ENCODE peak calls at places on chromosomes 5 and 9, in ten cellular contexts. T is H9, I is spleen, H is thoracic aorta, J is esophagus squamous epithelium, E is stomach, K is HCT116, O is tibial nerve, L is cardiac muscle cell, C is HepG2. F is an unnamed sample. For H3K9me3, the result is how much of the 10 kb centered on the place peaks cover.

GRCh38 chr9:106954562-106954961 is 91.6 kb downstream of the ZNF462 start:
- DNase-seq in L (peak), I (no peak), C (no peak), O (no peak), T (no peak), E (no peak), H (no peak), J (no peak), K (no peak), F (no peak)

GRCh38 chr5:172302047-172302710 is 18.6 kb upstream of the UBTD2 start:
- DNase-seq in J (no peak), L (no peak), C (peak), O (no peak), T (no peak), K (no peak), I (no peak), H (no peak), E (no peak), F (no peak)

GRCh38 chr5:33650911-33651310 is 210.1 kb downstream of the TARS1 start:
- DNase-seq in I (no peak), E (no peak), K (no peak), T (no peak), O (no peak), J (no peak), C (no peak), L (no peak), H (no peak), F (no peak)

GRCh38 chr5:7320641-7321170 is 75.2 kb upstream of the ADCY2 start:
- DNase-seq in C (no peak), E (no peak), H (no peak), K (no peak), O (no peak), T (no peak), J (no peak), L (no peak), I (no peak), F (no peak)

GRCh38 chr9:137891588-137892423 is 14.2 kb downstream of the CACNA1B start:
- DNase-seq in J (no peak), T (no peak), C (no peak), E (no peak), I (no peak), K (no peak), H (no peak), L (no peak), O (no peak), F (no peak)

GRCh38 chr5:162593881-162594280 is 526.3 kb downstream of the GABRG2 start:
- DNase-seq in C (no peak), H (no peak), E (no peak), J (no peak), O (no peak), L (no peak), T (no peak), I (no peak), K (no peak), F (peak)

GRCh38 chr5:172403191-172403794 is 51.0 kb downstream of the SH3PXD2B start:
- DNase-seq in E (no peak), J (no peak), T (no peak), H (no peak), C (no peak), K (no peak), O (peak), L (peak), I (no peak), F (peak)

GRCh38 chr9:134624827-134625181 is 16.8 kb upstream of the COL5A1 start:
- DNase-seq in L (peak), H (no peak), C (no peak), J (no peak), O (no peak), T (peak), I (peak), E (no peak), K (peak), F (peak)

GRCh38 chr5:38274370-38274769 is 16.0 kb downstream of the EGFLAM start:
- DNase-seq in I (no peak), T (no peak), K (no peak), L (no peak), J (no peak), E (no peak), C (no peak), H (no peak), O (no peak), F (no peak)

GRCh38 chr5:52989025-52989780 is at the start of gene ITGA2:
- DNase-seq in H (no peak), E (peak), O (peak), I (peak), J (no peak), C (peak), K (peak), L (peak), T (peak), F (peak)

GRCh38 chr9:113803811-113804589 is 72.1 kb upstream of the ZNF618 start:
- DNase-seq in C (no peak), H (no peak), E (no peak), L (no peak), O (no peak), I (no peak), K (no peak), J (no peak), T (no peak), F (no peak)

GRCh38 chr9:13956107-13956506 is 357.8 kb downstream of the NFIB start:
- DNase-seq in J (no peak), T (no peak), K (no peak), O (no peak), L (no peak), E (no peak), H (no peak), C (no peak), I (no peak), F (no peak)

GRCh38 chr9:113511047-113511521 is 47.6 kb downstream of the RGS3 start:
- DNase-seq in K (no peak), O (no peak), T (no peak), L (no peak), H (no peak), J (no peak), I (peak), C (no peak), E (peak), F (no peak)

GRCh38 chr5:110594866-110595265 is 131.6 kb downstream of the TMEM232 start:
- DNase-seq in O (no peak), E (no peak), L (no peak), C (no peak), T (no peak), I (peak), K (no peak), J (no peak), H (no peak), F (no peak)

GRCh38 chr5:57805170-57805569 is 322.6 kb upstream of the ACTBL2 start:
- DNase-seq in C (no peak), T (no peak), H (no peak), K (no peak), E (no peak), O (no peak), J (no peak), L (no peak), I (no peak), F (no peak)

GRCh38 chr5:45288746-45289145 is 407.4 kb downstream of the HCN1 start:
- DNase-seq in I (no peak), J (no peak), C (no peak), O (no peak), T (peak), E (no peak), K (no peak), H (no peak), L (no peak), F (no peak)

GRCh38 chr9:84679571-84679970 is 10.0 kb downstream of the NTRK2 start:
- DNase-seq in I (no peak), O (no peak), L (no peak), T (no peak), H (no peak), K (no peak), E (no peak), J (no peak), C (no peak), F (no peak)

GRCh38 chr5:41263335-41263734 is 50.0 kb upstream of the C6 start:
- DNase-seq in K (no peak), T (no peak), H (no peak), E (no peak), J (no peak), O (no peak), I (no peak), L (no peak), C (no peak), F (no peak)

GRCh38 chr9:3200331-3200774 is 325.4 kb downstream of the RFX3 start:
- DNase-seq in C (no peak), T (no peak), I (no peak), E (no peak), H (no peak), L (no peak), K (no peak), J (no peak), O (no peak), F (no peak)

GRCh38 chr5:29016067-29016466 is 1977.7 kb upstream of the CDH9 start:
- DNase-seq in H (no peak), C (no peak), O (no peak), L (no peak), I (no peak), K (no peak), E (no peak), T (no peak), J (no peak), F (no peak)

GRCh38 chr5:174056064-174056842 is 10.7 kb downstream of the NSG2 start:
- DNase-seq in L (no peak), T (no peak), I (no peak), H (no peak), O (no peak), C (no peak), K (no peak), J (no peak), E (no peak), F (no peak)

GRCh38 chr5:112546946-112547647 is 128.0 kb upstream of the EPB41L4A start:
- DNase-seq in H (no peak), K (no peak), T (no peak), E (no peak), L (no peak), I (no peak), O (no peak), J (no peak), C (no peak), F (no peak)

GRCh38 chr5:13613621-13614020 is 330.9 kb downstream of the DNAH5 start:
- DNase-seq in E (no peak), H (no peak), I (no peak), K (no peak), L (no peak), C (no peak), J (no peak), O (no peak), T (no peak), F (no peak)

GRCh38 chr5:157571357-157571827 is 4.2 kb downstream of the ADAM19 start:
- DNase-seq in E (no peak), I (peak), C (no peak), K (no peak), L (peak), T (no peak), O (no peak), H (no peak), J (no peak), F (no peak)

GRCh38 chr5:2740051-2740848 is 11.2 kb downstream of the IRX2 start:
- DNase-seq in K (no peak), E (no peak), C (no peak), T (peak), J (no peak), O (no peak), L (no peak), H (no peak), I (peak), F (no peak)

GRCh38 chr5:83026930-83027687 is 50.1 kb downstream of the TMEM167A start:
- DNase-seq in I (no peak), J (no peak), L (no peak), C (no peak), T (peak), E (no peak), H (no peak), K (no peak), O (no peak), F (no peak)

GRCh38 chr5:138068742-138069375 is 15.0 kb upstream of the WNT8A start:
- DNase-seq in H (peak), I (peak), L (peak), O (peak), T (peak), E (peak), K (peak), C (peak), J (no peak), F (peak)

GRCh38 chr5:1809416-1810035 is 8.3 kb downstream of the NDUFS6 start:
- DNase-seq in E (no peak), T (no peak), O (no peak), H (no peak), L (no peak), I (peak), J (no peak), K (no peak), C (no peak), F (no peak)

GRCh38 chr5:131393498-131393968 is 129.7 kb downstream of the CDC42SE2 start:
- DNase-seq in E (no peak), T (no peak), K (no peak), H (no peak), J (no peak), L (peak), C (no peak), I (no peak), O (no peak), F (no peak)

GRCh38 chr9:129267141-129267540 is 89.1 kb upstream of the IER5L start:
- DNase-seq in K (no peak), I (peak), H (no peak), L (no peak), J (no peak), O (no peak), C (no peak), T (no peak), E (no peak), F (no peak)

GRCh38 chr9:130962418-130963316 is 23.6 kb upstream of the FIBCD1 start:
- DNase-seq in K (peak), E (peak), T (no peak), O (no peak), I (no peak), J (peak), H (peak), L (peak), C (no peak), F (no peak)

GRCh38 chr5:6825678-6826244 is 112.5 kb downstream of the TENT4A start:
- DNase-seq in J (no peak), L (no peak), E (no peak), H (no peak), T (no peak), O (no peak), I (no peak), C (no peak), K (no peak), F (no peak)

GRCh38 chr5:1729641-1730486 is 69.8 kb downstream of the MRPL36 start:
- DNase-seq in K (no peak), O (no peak), J (no peak), E (peak), C (no peak), H (no peak), T (peak), L (no peak), I (peak), F (no peak)

GRCh38 chr5:159208508-159209437 is 580 bp downstream of the RNF145 start:
- DNase-seq in J (no peak), O (peak), L (peak), I (no peak), H (no peak), K (no peak), T (peak), C (peak), E (peak), F (peak)

GRCh38 chr9:126228779-126229444 is 97.7 kb upstream of the MVB12B start:
- DNase-seq in C (peak), H (no peak), L (peak), O (peak), J (no peak), E (peak), I (peak), T (peak), K (peak), F (peak)

GRCh38 chr9:113274474-113275146 is 762 bp downstream of the CDC26 start:
- DNase-seq in C (peak), O (peak), T (no peak), L (peak), E (no peak), J (no peak), K (peak), H (no peak), I (no peak), F (peak)

DNA sequence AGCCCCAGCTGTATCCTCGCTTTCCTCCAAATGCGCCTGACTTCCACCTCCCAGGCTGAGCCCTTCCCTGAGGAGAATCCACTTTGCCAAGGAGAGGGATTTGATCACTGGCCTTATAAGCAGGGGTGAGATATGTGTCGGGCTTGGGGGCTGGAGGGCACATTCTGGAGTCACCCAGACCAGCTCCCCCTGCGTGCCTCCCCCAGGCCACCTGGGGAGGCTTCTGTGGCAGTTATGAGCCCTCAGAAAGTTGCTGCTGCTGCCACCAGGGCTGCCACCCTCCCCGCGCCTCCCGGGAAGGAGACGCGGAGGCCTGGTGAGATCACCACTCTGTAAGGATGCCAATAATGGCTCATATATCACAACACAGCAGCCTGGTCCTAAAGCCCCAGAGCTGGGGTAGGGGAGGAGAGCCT is 211.5 kb downstream of the PAPPA start:
- DNase-seq in C (no peak), K (no peak), L (peak), H (no peak), T (no peak), J (no peak), E (peak), I (no peak), O (no peak), F (peak)
- TF ChIP-seq CTCF in C (no peak), K (no peak), L (peak), H (no peak), T (no peak), J (no peak), E (no peak), I (no peak), O (no peak), F (no peak)

GRCh38 chr9:6783753-6784152 is 26.0 kb downstream of the KDM4C start:
- DNase-seq in K (no peak), H (no peak), I (no peak), J (no peak), C (no peak), L (no peak), E (no peak), T (no peak), O (no peak), F (no peak)

GRCh38 chr9:6787793-6788174 is 30.0 kb downstream of the KDM4C start:
- DNase-seq in O (no peak), J (no peak), H (no peak), L (no peak), T (no peak), K (no peak), C (no peak), I (no peak), E (no peak), F (no peak)

GRCh38 chr9:6788175-6789016 is 30.6 kb downstream of the KDM4C start:
- DNase-seq in O (no peak), T (peak), J (no peak), L (peak), I (no peak), K (peak), E (peak), H (no peak), C (peak), F (no peak)

GRCh38 chr9:6782981-6783380 is 25.2 kb downstream of the KDM4C start:
- DNase-seq in I (no peak), C (no peak), O (no peak), E (no peak), T (no peak), K (no peak), H (no peak), L (no peak), J (no peak), F (no peak)

DNA sequence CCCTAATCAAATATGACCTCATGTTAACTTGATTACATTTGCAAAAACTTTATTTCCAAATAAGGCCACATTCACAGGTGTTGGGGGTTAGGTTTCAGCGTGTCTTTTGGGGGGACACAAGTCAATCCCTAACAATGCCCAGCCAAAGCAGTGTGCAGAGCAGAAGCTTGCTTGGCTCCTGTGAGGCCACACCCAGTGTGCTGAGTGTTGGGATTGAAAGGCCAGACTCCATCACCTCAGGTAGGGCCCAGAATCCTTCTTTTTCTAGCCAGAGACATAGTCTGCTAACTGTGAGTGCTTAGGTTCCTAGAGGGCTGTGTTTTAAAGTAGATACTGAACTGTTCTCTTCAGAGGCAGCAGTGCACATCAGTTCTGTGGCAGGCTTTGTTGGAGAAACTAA is 27.9 kb downstream of the KDM4C start:
- DNase-seq in E (no peak), L (no peak), J (no peak), T (no peak), O (no peak), H (no peak), K (no peak), C (no peak), I (no peak), F (no peak)
- H3K9me3 ChIP-seq in E (under half), L (under half), J (under half), T (under half), O (under half), H (under half), K (under half), C (under half), I (under half), F (under half)

GRCh38 chr5:140791111-140791510 is 3.5 kb upstream of the PCDHA2 start:
- DNase-seq in C (no peak), K (no peak), I (no peak), H (no peak), T (no peak), E (no peak), O (no peak), L (no peak), J (no peak), F (no peak)

GRCh38 chr5:140780512-140780911 is 5.4 kb upstream of the PCDHA1 start:
- DNase-seq in C (no peak), T (no peak), L (no peak), J (no peak), H (no peak), K (no peak), I (no peak), O (no peak), E (no peak), F (no peak)

DNA sequence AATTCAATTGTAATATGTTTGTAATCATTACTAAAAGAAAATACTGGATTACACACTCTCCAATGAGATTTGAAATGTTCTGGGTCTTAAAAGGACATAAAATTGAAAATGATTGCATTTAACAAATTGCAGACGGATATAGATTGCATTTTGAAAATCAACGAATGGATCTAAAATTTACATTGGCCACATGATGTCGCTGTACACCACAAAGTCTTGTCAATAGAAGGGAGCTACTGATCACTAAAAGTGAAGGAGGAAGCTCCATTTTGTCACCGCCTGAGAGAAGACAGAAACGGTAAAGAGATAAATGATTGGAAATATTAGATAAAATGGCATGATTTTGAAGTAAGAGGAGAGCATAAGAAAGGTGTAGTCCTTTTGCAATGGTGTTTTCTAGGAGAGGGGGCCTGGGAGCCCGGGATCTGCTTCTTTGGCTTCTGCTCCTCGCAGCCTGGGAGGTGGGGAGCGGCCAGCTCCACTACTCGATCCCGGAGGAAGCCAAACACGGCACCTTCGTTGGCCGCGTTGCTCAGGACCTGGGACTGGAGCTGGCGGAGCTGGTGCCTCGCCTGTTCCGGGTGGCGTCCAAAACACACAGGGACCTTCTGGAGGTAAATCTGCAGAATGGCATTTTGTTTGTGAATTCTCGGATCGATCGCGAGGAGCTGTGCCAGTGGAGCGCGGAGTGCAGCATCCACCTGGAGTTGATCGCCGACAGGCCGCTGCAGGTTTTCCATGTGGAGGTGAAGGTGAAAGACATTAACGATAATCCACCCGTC is at the start of gene PCDHA1:
- DNase-seq in I (no peak), T (no peak), K (no peak), C (no peak), E (no peak), J (no peak), H (no peak), O (no peak), L (no peak), F (peak)
- TF ChIP-seq CTCF in I (no peak), T (peak), K (peak), C (peak), E (no peak), J (no peak), H (no peak), O (no peak), L (no peak), F (peak)

GRCh38 chr9:93280661-93281259 is 96.8 kb downstream of the WNK2 start:
- DNase-seq in I (no peak), J (no peak), T (no peak), H (no peak), K (no peak), L (no peak), O (no peak), E (no peak), C (no peak), F (no peak)
- H3K9me3 ChIP-seq in I (under half), J (under half), T (under half), H (under half), K (under half), L (under half), O (under half), E (under half), C (under half), F (under half)

F was measured in BE2C.